ENCODE peak calls at places on chromosomes 13 and 19, in nine cellular contexts. One of them, this sample, is unnamed.

GRCh38 chr13:76735641-76736040 is 150.6 kb downstream of the KCTD12 start:
- DNase-seq in HCT116: no peak
- DNase-seq in RWPE2: no peak
- DNase-seq in body of pancreas: no peak
- DNase-seq in AG10803: peak; percentile 19
- DNase-seq in bronchial epithelial cell: no peak
- DNase-seq in tibial artery: no peak
- DNase-seq in stomach: no peak
- DNase-seq in left ventricle myocardium inferior: no peak
- DNase-seq in this sample: no peak

GRCh38 chr13:109383683-109384082 is 402.7 kb downstream of the IRS2 start:
- DNase-seq in HCT116: no peak
- DNase-seq in RWPE2: no peak
- DNase-seq in body of pancreas: no peak
- DNase-seq in AG10803: peak; percentile 86
- DNase-seq in bronchial epithelial cell: peak; percentile 72
- DNase-seq in tibial artery: no peak
- DNase-seq in stomach: no peak
- DNase-seq in left ventricle myocardium inferior: no peak
- DNase-seq in this sample: no peak

GRCh38 chr19:7505288-7505681 is 10.6 kb upstream of the ZNF358 start:
- DNase-seq in HCT116: no peak
- DNase-seq in RWPE2: no peak
- DNase-seq in body of pancreas: no peak
- DNase-seq in AG10803: no peak
- DNase-seq in bronchial epithelial cell: no peak
- DNase-seq in tibial artery: no peak
- DNase-seq in stomach: no peak
- DNase-seq in left ventricle myocardium inferior: no peak
- DNase-seq in this sample: no peak

GRCh38 chr19:54172764-54173699 is at the start of gene TMC4:
- DNase-seq in HCT116: peak; percentile 63
- DNase-seq in RWPE2: no peak
- DNase-seq in body of pancreas: peak; percentile 94
- DNase-seq in AG10803: peak; percentile 24
- DNase-seq in bronchial epithelial cell: peak; percentile 80
- DNase-seq in tibial artery: no peak
- DNase-seq in stomach: peak; percentile 88
- DNase-seq in left ventricle myocardium inferior: no peak
- DNase-seq in this sample: no peak

GRCh38 chr13:106121173-106121754 is 414.2 kb downstream of the EFNB2 start:
- DNase-seq in HCT116: no peak
- DNase-seq in RWPE2: no peak
- DNase-seq in body of pancreas: no peak
- DNase-seq in AG10803: no peak
- DNase-seq in bronchial epithelial cell: peak; percentile 42
- DNase-seq in tibial artery: no peak
- DNase-seq in stomach: no peak
- DNase-seq in left ventricle myocardium inferior: no peak
- DNase-seq in this sample: no peak

GRCh38 chr13:106599875-106600797 is 32.2 kb upstream of the ARGLU1 start:
- DNase-seq in HCT116: no peak
- DNase-seq in RWPE2: no peak
- DNase-seq in body of pancreas: peak; percentile 14
- DNase-seq in AG10803: peak; percentile 54
- DNase-seq in bronchial epithelial cell: no peak
- DNase-seq in tibial artery: no peak
- DNase-seq in stomach: no peak
- DNase-seq in left ventricle myocardium inferior: no peak
- DNase-seq in this sample: no peak

GRCh38 chr13:93320942-93321341 is 94.3 kb downstream of the GPC6 start:
- DNase-seq in HCT116: no peak
- DNase-seq in RWPE2: no peak
- DNase-seq in body of pancreas: no peak
- DNase-seq in AG10803: peak; percentile 44
- DNase-seq in bronchial epithelial cell: peak; percentile 14
- DNase-seq in tibial artery: no peak
- DNase-seq in stomach: no peak
- DNase-seq in left ventricle myocardium inferior: no peak
- DNase-seq in this sample: no peak

GRCh38 chr19:5271145-5271544 is 69.5 kb downstream of the PTPRS start:
- DNase-seq in HCT116: no peak
- DNase-seq in RWPE2: no peak
- DNase-seq in body of pancreas: no peak
- DNase-seq in AG10803: no peak
- DNase-seq in bronchial epithelial cell: no peak
- DNase-seq in tibial artery: no peak
- DNase-seq in stomach: no peak
- DNase-seq in left ventricle myocardium inferior: no peak
- DNase-seq in this sample: no peak

GRCh38 chr19:2089727-2090053 is 6.4 kb downstream of the MOB3A start:
- DNase-seq in HCT116: no peak
- DNase-seq in RWPE2: no peak
- DNase-seq in body of pancreas: no peak
- DNase-seq in AG10803: no peak
- DNase-seq in bronchial epithelial cell: peak; percentile 16
- DNase-seq in tibial artery: no peak
- DNase-seq in stomach: no peak
- DNase-seq in left ventricle myocardium inferior: no peak
- DNase-seq in this sample: no peak

GRCh38 chr13:32142956-32143375 is 111.4 kb downstream of the FRY start:
- DNase-seq in HCT116: no peak
- DNase-seq in RWPE2: no peak
- DNase-seq in body of pancreas: no peak
- DNase-seq in AG10803: peak; percentile 90
- DNase-seq in bronchial epithelial cell: peak; percentile 13
- DNase-seq in tibial artery: no peak
- DNase-seq in stomach: no peak
- DNase-seq in left ventricle myocardium inferior: no peak
- DNase-seq in this sample: no peak

GRCh38 chr19:38152461-38153379 is 71.3 kb downstream of the DPF1 start:
- DNase-seq in HCT116: no peak
- DNase-seq in RWPE2: no peak
- DNase-seq in body of pancreas: no peak
- DNase-seq in AG10803: no peak
- DNase-seq in bronchial epithelial cell: no peak
- DNase-seq in tibial artery: no peak
- DNase-seq in stomach: no peak
- DNase-seq in left ventricle myocardium inferior: peak; percentile 41
- DNase-seq in this sample: no peak

GRCh38 chr19:34482380-34483250 is 1.1 kb downstream of the WTIP start:
- DNase-seq in HCT116: no peak
- DNase-seq in RWPE2: peak; percentile 71
- DNase-seq in body of pancreas: no peak
- DNase-seq in AG10803: peak; percentile 40
- DNase-seq in bronchial epithelial cell: no peak
- DNase-seq in tibial artery: no peak
- DNase-seq in stomach: no peak
- DNase-seq in left ventricle myocardium inferior: no peak
- DNase-seq in this sample: no peak

GRCh38 chr13:44237276-44237767 is 136.3 kb upstream of the SERP2 start:
- DNase-seq in HCT116: no peak
- DNase-seq in RWPE2: no peak
- DNase-seq in body of pancreas: peak; percentile 51
- DNase-seq in AG10803: peak; percentile 93
- DNase-seq in bronchial epithelial cell: peak; percentile 96
- DNase-seq in tibial artery: peak; percentile 91
- DNase-seq in stomach: no peak
- DNase-seq in left ventricle myocardium inferior: peak; percentile 46
- DNase-seq in this sample: peak; percentile 87

GRCh38 chr13:21637296-21637695 is 33.3 kb upstream of the MICU2 start:
- DNase-seq in HCT116: peak; percentile 94
- DNase-seq in RWPE2: peak; percentile 94
- DNase-seq in body of pancreas: peak; percentile 24
- DNase-seq in AG10803: no peak
- DNase-seq in bronchial epithelial cell: peak; percentile 98
- DNase-seq in tibial artery: no peak
- DNase-seq in stomach: peak; percentile 82
- DNase-seq in left ventricle myocardium inferior: no peak
- DNase-seq in this sample: peak; percentile 61

GRCh38 chr13:79448413-79448812 is 32.5 kb upstream of the NDFIP2 start:
- DNase-seq in HCT116: no peak
- DNase-seq in RWPE2: no peak
- DNase-seq in body of pancreas: no peak
- DNase-seq in AG10803: no peak
- DNase-seq in bronchial epithelial cell: peak; percentile 50
- DNase-seq in tibial artery: no peak
- DNase-seq in stomach: no peak
- DNase-seq in left ventricle myocardium inferior: no peak
- DNase-seq in this sample: no peak

GRCh38 chr19:30941591-30941990 is 407.6 kb downstream of the TSHZ3 start:
- DNase-seq in HCT116: no peak
- DNase-seq in RWPE2: no peak
- DNase-seq in body of pancreas: no peak
- DNase-seq in AG10803: no peak
- DNase-seq in bronchial epithelial cell: no peak
- DNase-seq in tibial artery: no peak
- DNase-seq in stomach: no peak
- DNase-seq in left ventricle myocardium inferior: no peak
- DNase-seq in this sample: no peak

GRCh38 chr19:18634612-18635290 is 2.1 kb upstream of the KLHL26 start:
- DNase-seq in HCT116: no peak
- DNase-seq in RWPE2: no peak
- DNase-seq in body of pancreas: no peak
- DNase-seq in AG10803: peak; percentile 53
- DNase-seq in bronchial epithelial cell: peak; percentile 37
- DNase-seq in tibial artery: no peak
- DNase-seq in stomach: no peak
- DNase-seq in left ventricle myocardium inferior: no peak
- DNase-seq in this sample: no peak

GRCh38 chr13:79679334-79679733 is 198.4 kb downstream of the NDFIP2 start:
- DNase-seq in HCT116: peak; percentile 56
- DNase-seq in RWPE2: peak; percentile 50
- DNase-seq in body of pancreas: peak; percentile 85
- DNase-seq in AG10803: peak; percentile 70
- DNase-seq in bronchial epithelial cell: peak; percentile 65
- DNase-seq in tibial artery: peak; percentile 73
- DNase-seq in stomach: peak; percentile 81
- DNase-seq in left ventricle myocardium inferior: peak; percentile 51
- DNase-seq in this sample: no peak

GRCh38 chr19:10193666-10194499 is 870 bp downstream of the DNMT1 start:
- DNase-seq in HCT116: no peak
- DNase-seq in RWPE2: peak; percentile 70
- DNase-seq in body of pancreas: no peak
- DNase-seq in AG10803: peak; percentile 58
- DNase-seq in bronchial epithelial cell: peak; percentile 71
- DNase-seq in tibial artery: peak; percentile 30
- DNase-seq in stomach: no peak
- DNase-seq in left ventricle myocardium inferior: no peak
- DNase-seq in this sample: no peak

GRCh38 chr19:57231686-57232085 is 863 bp downstream of the AURKC start:
- DNase-seq in HCT116: no peak
- DNase-seq in RWPE2: no peak
- DNase-seq in body of pancreas: no peak
- DNase-seq in AG10803: no peak
- DNase-seq in bronchial epithelial cell: no peak
- DNase-seq in tibial artery: no peak
- DNase-seq in stomach: no peak
- DNase-seq in left ventricle myocardium inferior: no peak
- DNase-seq in this sample: no peak
- TF ChIP-seq CTCF in HCT116: no peak
- TF ChIP-seq CTCF in RWPE2: no peak
- TF ChIP-seq CTCF in body of pancreas: no peak
- TF ChIP-seq CTCF in AG10803: no peak
- TF ChIP-seq CTCF in bronchial epithelial cell: no peak
- TF ChIP-seq CTCF in tibial artery: no peak
- TF ChIP-seq CTCF in stomach: no peak
- TF ChIP-seq CTCF in left ventricle myocardium inferior: no peak
- TF ChIP-seq CTCF in this sample: no peak

DNA sequence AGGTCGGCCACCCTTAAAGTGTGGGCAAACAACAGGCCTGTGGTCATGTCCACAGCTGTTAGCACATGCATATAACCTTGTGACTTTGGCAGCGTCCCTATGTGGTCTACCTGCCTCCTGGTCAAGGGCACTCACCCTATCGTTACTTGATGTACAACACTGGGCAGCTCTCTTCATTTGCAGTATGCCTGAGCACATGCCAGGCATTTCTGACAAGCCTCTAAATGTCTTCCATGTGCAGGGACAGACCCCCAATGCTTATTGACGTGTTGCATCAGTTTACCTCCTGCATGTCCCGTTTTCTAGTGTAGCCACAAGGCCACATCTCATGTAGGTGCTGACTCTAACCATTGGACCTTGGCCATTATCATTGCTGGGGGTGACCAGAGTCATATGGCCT is 731.7 kb upstream of the MIR17HG start:
- DNase-seq in HCT116: no peak
- DNase-seq in RWPE2: no peak
- DNase-seq in body of pancreas: no peak
- DNase-seq in AG10803: no peak
- DNase-seq in bronchial epithelial cell: no peak
- DNase-seq in tibial artery: no peak
- DNase-seq in stomach: no peak
- DNase-seq in left ventricle myocardium inferior: no peak
- DNase-seq in this sample: no peak
- TF ChIP-seq CTCF in HCT116: no peak
- TF ChIP-seq CTCF in RWPE2: no peak
- TF ChIP-seq CTCF in body of pancreas: no peak
- TF ChIP-seq CTCF in AG10803: no peak
- TF ChIP-seq CTCF in bronchial epithelial cell: no peak
- TF ChIP-seq CTCF in tibial artery: no peak
- TF ChIP-seq CTCF in stomach: no peak
- TF ChIP-seq CTCF in left ventricle myocardium inferior: no peak
- TF ChIP-seq CTCF in this sample: no peak

GRCh38 chr19:15812059-15812722 is 3.3 kb downstream of the OR10H1 start:
- DNase-seq in HCT116: peak; percentile 72
- DNase-seq in RWPE2: no peak
- DNase-seq in body of pancreas: no peak
- DNase-seq in AG10803: peak; percentile 1
- DNase-seq in bronchial epithelial cell: peak; percentile 28
- DNase-seq in tibial artery: no peak
- DNase-seq in stomach: peak; percentile 40
- DNase-seq in left ventricle myocardium inferior: no peak
- DNase-seq in this sample: no peak
- TF ChIP-seq CTCF in HCT116: peak; percentile 85
- TF ChIP-seq CTCF in RWPE2: peak; percentile 80
- TF ChIP-seq CTCF in body of pancreas: peak; percentile 21
- TF ChIP-seq CTCF in AG10803: peak; percentile 18
- TF ChIP-seq CTCF in bronchial epithelial cell: peak; percentile 51
- TF ChIP-seq CTCF in tibial artery: no peak
- TF ChIP-seq CTCF in stomach: no peak
- TF ChIP-seq CTCF in left ventricle myocardium inferior: no peak
- TF ChIP-seq CTCF in this sample: no peak

DNA sequence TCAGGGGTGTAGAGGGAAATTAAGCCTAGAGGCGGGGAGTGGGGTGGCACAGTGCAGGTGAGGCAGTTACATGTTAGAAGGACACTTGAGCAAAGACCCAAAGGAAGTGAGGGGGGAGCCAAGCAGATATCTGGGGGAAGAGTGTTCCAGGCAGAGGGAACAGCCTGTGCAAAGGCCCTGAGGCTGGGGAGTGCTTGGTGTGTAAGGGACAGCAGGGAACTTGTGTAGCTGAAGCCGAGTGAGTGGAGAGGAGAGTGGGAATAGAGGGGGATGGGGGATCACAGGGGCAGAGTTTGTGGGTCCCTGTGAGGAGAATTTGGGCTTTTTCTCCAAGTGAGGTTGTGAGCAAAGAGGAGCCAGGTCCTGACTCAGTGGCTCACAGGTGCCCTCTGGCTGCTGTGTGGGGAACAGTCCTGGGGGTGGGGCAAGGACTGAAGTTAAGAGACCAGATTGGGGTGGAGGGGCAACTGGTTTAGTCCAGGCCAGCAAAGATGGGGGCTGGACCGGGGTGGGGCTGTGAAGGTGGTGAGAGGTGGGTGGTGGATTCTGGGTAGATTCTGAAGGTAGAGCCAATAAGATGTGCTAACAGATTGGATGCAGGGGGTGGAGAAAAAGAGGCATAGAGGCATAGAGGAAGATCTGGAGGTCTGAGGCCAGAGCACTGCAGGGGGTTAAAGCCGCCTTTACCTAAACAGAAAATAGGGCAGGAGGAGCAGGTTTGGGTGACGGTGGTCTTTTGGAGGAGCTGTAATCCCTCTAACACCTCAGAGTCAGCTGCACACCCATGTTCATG is 75.3 kb downstream of the CACNA1A start:
- DNase-seq in HCT116: peak; percentile 51
- DNase-seq in RWPE2: no peak
- DNase-seq in body of pancreas: peak; percentile 17
- DNase-seq in AG10803: peak; percentile 38
- DNase-seq in bronchial epithelial cell: peak; percentile 37
- DNase-seq in tibial artery: peak; percentile 32
- DNase-seq in stomach: peak; percentile 35
- DNase-seq in left ventricle myocardium inferior: peak; percentile 20
- DNase-seq in this sample: peak; percentile 52
- TF ChIP-seq CTCF in HCT116: peak; percentile 96
- TF ChIP-seq CTCF in RWPE2: peak; percentile 77
- TF ChIP-seq CTCF in body of pancreas: peak; percentile 31
- TF ChIP-seq CTCF in AG10803: peak; percentile 84
- TF ChIP-seq CTCF in bronchial epithelial cell: peak; percentile 85
- TF ChIP-seq CTCF in tibial artery: peak; percentile 66
- TF ChIP-seq CTCF in stomach: no peak
- TF ChIP-seq CTCF in left ventricle myocardium inferior: peak; percentile 67
- TF ChIP-seq CTCF in this sample: peak; percentile 58

This sample was measured in CD14-positive monocyte.